ENCODE peak calls at places on chromosomes 4 and X, in six cellular contexts. One of them, this sample, is unnamed.

GRCh38 chr4:74433541-74434172 is 11.3 kb upstream of the AREG start:
- DNase-seq in AG04449: no peak
- DNase-seq in erythroblast: peak
- DNase-seq in T-helper 2 cell: no peak
- DNase-seq in Daoy: no peak
- DNase-seq in stimulated activated CD4-positive, alpha-beta T cell treated with anti-CD3 and anti-CD28 coated beads, Interleukin-2, amount 100 ng/mL, for 48 hours: no peak
- DNase-seq in this sample: peak

GRCh38 chrX:68490644-68491043 is 8.2 kb upstream of the YIPF6 start:
- DNase-seq in AG04449: no peak
- DNase-seq in erythroblast: peak
- DNase-seq in T-helper 2 cell: no peak
- DNase-seq in Daoy: peak
- DNase-seq in stimulated activated CD4-positive, alpha-beta T cell treated with anti-CD3 and anti-CD28 coated beads, Interleukin-2, amount 100 ng/mL, for 48 hours: no peak
- DNase-seq in this sample: peak

GRCh38 chr4:174318829-174319764 is 35.4 kb downstream of the CEP44 start:
- DNase-seq in AG04449: no peak
- DNase-seq in erythroblast: peak
- DNase-seq in T-helper 2 cell: no peak
- DNase-seq in Daoy: peak
- DNase-seq in stimulated activated CD4-positive, alpha-beta T cell treated with anti-CD3 and anti-CD28 coated beads, Interleukin-2, amount 100 ng/mL, for 48 hours: no peak
- DNase-seq in this sample: no peak

GRCh38 chr4:56892686-56893085 is 15.0 kb upstream of the REST start:
- DNase-seq in AG04449: no peak
- DNase-seq in erythroblast: no peak
- DNase-seq in T-helper 2 cell: no peak
- DNase-seq in Daoy: no peak
- DNase-seq in stimulated activated CD4-positive, alpha-beta T cell treated with anti-CD3 and anti-CD28 coated beads, Interleukin-2, amount 100 ng/mL, for 48 hours: no peak
- DNase-seq in this sample: no peak

GRCh38 chrX:4263005-4263404 is 549.6 kb upstream of the PRKX start:
- DNase-seq in AG04449: no peak
- DNase-seq in erythroblast: no peak
- DNase-seq in T-helper 2 cell: no peak
- DNase-seq in Daoy: no peak
- DNase-seq in stimulated activated CD4-positive, alpha-beta T cell treated with anti-CD3 and anti-CD28 coated beads, Interleukin-2, amount 100 ng/mL, for 48 hours: no peak
- DNase-seq in this sample: no peak

GRCh38 chr4:139555705-139556070 is 331 bp downstream of the SETD7 start:
- DNase-seq in AG04449: no peak
- DNase-seq in erythroblast: peak
- DNase-seq in T-helper 2 cell: peak
- DNase-seq in Daoy: no peak
- DNase-seq in stimulated activated CD4-positive, alpha-beta T cell treated with anti-CD3 and anti-CD28 coated beads, Interleukin-2, amount 100 ng/mL, for 48 hours: no peak
- DNase-seq in this sample: no peak

GRCh38 chr4:70863099-70863790 is 23.6 kb upstream of the GRSF1 start:
- DNase-seq in AG04449: no peak
- DNase-seq in erythroblast: no peak
- DNase-seq in T-helper 2 cell: no peak
- DNase-seq in Daoy: no peak
- DNase-seq in stimulated activated CD4-positive, alpha-beta T cell treated with anti-CD3 and anti-CD28 coated beads, Interleukin-2, amount 100 ng/mL, for 48 hours: no peak
- DNase-seq in this sample: no peak

GRCh38 chrX:69299271-69299670 is 134.0 kb upstream of the PJA1 start:
- DNase-seq in AG04449: no peak
- DNase-seq in erythroblast: no peak
- DNase-seq in T-helper 2 cell: no peak
- DNase-seq in Daoy: no peak
- DNase-seq in stimulated activated CD4-positive, alpha-beta T cell treated with anti-CD3 and anti-CD28 coated beads, Interleukin-2, amount 100 ng/mL, for 48 hours: no peak
- DNase-seq in this sample: no peak

GRCh38 chr4:53321151-53321987 is 44.5 kb downstream of the SCFD2 start:
- DNase-seq in AG04449: peak
- DNase-seq in erythroblast: no peak
- DNase-seq in T-helper 2 cell: no peak
- DNase-seq in Daoy: peak
- DNase-seq in stimulated activated CD4-positive, alpha-beta T cell treated with anti-CD3 and anti-CD28 coated beads, Interleukin-2, amount 100 ng/mL, for 48 hours: no peak
- DNase-seq in this sample: no peak

GRCh38 chrX:40108959-40109287 is 11.2 kb upstream of the BCOR start:
- DNase-seq in AG04449: no peak
- DNase-seq in erythroblast: peak
- DNase-seq in T-helper 2 cell: no peak
- DNase-seq in Daoy: peak
- DNase-seq in stimulated activated CD4-positive, alpha-beta T cell treated with anti-CD3 and anti-CD28 coated beads, Interleukin-2, amount 100 ng/mL, for 48 hours: no peak
- DNase-seq in this sample: no peak

GRCh38 chr4:102678107-102678506 is 82.7 kb downstream of the MANBA start:
- DNase-seq in AG04449: no peak
- DNase-seq in erythroblast: no peak
- DNase-seq in T-helper 2 cell: no peak
- DNase-seq in Daoy: no peak
- DNase-seq in stimulated activated CD4-positive, alpha-beta T cell treated with anti-CD3 and anti-CD28 coated beads, Interleukin-2, amount 100 ng/mL, for 48 hours: no peak
- DNase-seq in this sample: no peak

GRCh38 chr4:51866835-51867234 is 23.9 kb downstream of the DCUN1D4 start:
- DNase-seq in AG04449: no peak
- DNase-seq in erythroblast: no peak
- DNase-seq in T-helper 2 cell: no peak
- DNase-seq in Daoy: no peak
- DNase-seq in stimulated activated CD4-positive, alpha-beta T cell treated with anti-CD3 and anti-CD28 coated beads, Interleukin-2, amount 100 ng/mL, for 48 hours: no peak
- DNase-seq in this sample: no peak

GRCh38 chrX:21702725-21703228 is 44.6 kb upstream of the KLHL34 start:
- DNase-seq in AG04449: no peak
- DNase-seq in erythroblast: no peak
- DNase-seq in T-helper 2 cell: no peak
- DNase-seq in Daoy: no peak
- DNase-seq in stimulated activated CD4-positive, alpha-beta T cell treated with anti-CD3 and anti-CD28 coated beads, Interleukin-2, amount 100 ng/mL, for 48 hours: no peak
- DNase-seq in this sample: no peak

GRCh38 chrX:40415675-40416074 is 165.1 kb upstream of the ATP6AP2 start:
- DNase-seq in AG04449: no peak
- DNase-seq in erythroblast: no peak
- DNase-seq in T-helper 2 cell: no peak
- DNase-seq in Daoy: peak
- DNase-seq in stimulated activated CD4-positive, alpha-beta T cell treated with anti-CD3 and anti-CD28 coated beads, Interleukin-2, amount 100 ng/mL, for 48 hours: no peak
- DNase-seq in this sample: no peak

GRCh38 chrX:21683910-21684309 is 25.8 kb upstream of the KLHL34 start:
- DNase-seq in AG04449: peak
- DNase-seq in erythroblast: no peak
- DNase-seq in T-helper 2 cell: no peak
- DNase-seq in Daoy: no peak
- DNase-seq in stimulated activated CD4-positive, alpha-beta T cell treated with anti-CD3 and anti-CD28 coated beads, Interleukin-2, amount 100 ng/mL, for 48 hours: no peak
- DNase-seq in this sample: no peak

GRCh38 chr4:37891221-37892159 is 606 bp downstream of the TBC1D1 start:
- DNase-seq in AG04449: no peak
- DNase-seq in erythroblast: no peak
- DNase-seq in T-helper 2 cell: peak
- DNase-seq in Daoy: peak
- DNase-seq in stimulated activated CD4-positive, alpha-beta T cell treated with anti-CD3 and anti-CD28 coated beads, Interleukin-2, amount 100 ng/mL, for 48 hours: peak
- DNase-seq in this sample: no peak

GRCh38 chr4:30728291-30728690 is 8.1 kb downstream of the PCDH7 start:
- DNase-seq in AG04449: no peak
- DNase-seq in erythroblast: no peak
- DNase-seq in T-helper 2 cell: no peak
- DNase-seq in Daoy: no peak
- DNase-seq in stimulated activated CD4-positive, alpha-beta T cell treated with anti-CD3 and anti-CD28 coated beads, Interleukin-2, amount 100 ng/mL, for 48 hours: no peak
- DNase-seq in this sample: no peak